ENCODE peak calls at places on chromosomes 3 and 15, in five cellular contexts. R, F, G, V and E are unnamed samples.

GRCh38 chr3:98558100-98558499 is 26.3 kb downstream of the GPR15 start:
- DNase-seq in V (no peak), G (no peak), R (no peak), F (no peak), E (no peak)

GRCh38 chr3:44478606-44479094 is 1.2 kb upstream of the ZNF445 start:
- DNase-seq in V (no peak), G (no peak), R (no peak), F (no peak), E (no peak)

GRCh38 chr3:16357698-16358097 is 92.7 kb downstream of the OXNAD1 start:
- DNase-seq in R (no peak), V (no peak), F (no peak), G (no peak), E (no peak)

GRCh38 chr15:48516125-48516524 is 129.4 kb downstream of the FBN1 start:
- DNase-seq in R (no peak), V (no peak), G (no peak), F (no peak), E (no peak)

GRCh38 chr15:78097667-78098066 is 5.3 kb downstream of the SH2D7 start:
- DNase-seq in F (no peak), V (no peak), G (no peak), R (no peak), E (no peak)

GRCh38 chr15:91061997-91062396 is 38.1 kb upstream of the SV2B start:
- DNase-seq in F (no peak), V (no peak), R (no peak), G (no peak), E (no peak)

GRCh38 chr15:38186505-38186904 is 66.1 kb upstream of the SPRED1 start:
- DNase-seq in V (no peak), G (no peak), F (no peak), R (no peak), E (no peak)

GRCh38 chr15:41603941-41604660 is 45.1 kb downstream of the TYRO3 start:
- DNase-seq in R (peak; percentile 55), G (peak; percentile 89), F (peak; percentile 57), V (no peak), E (peak; percentile 65)

GRCh38 chr15:59434481-59434880 is 3.5 kb upstream of the FAM81A start:
- DNase-seq in F (no peak), R (no peak), V (no peak), G (no peak), E (no peak)

GRCh38 chr3:140736863-140737460 is 59.1 kb downstream of the TRIM42 start:
- DNase-seq in G (peak; percentile 39), F (peak; percentile 33), R (no peak), V (peak; percentile 17), E (no peak)

GRCh38 chr3:54304867-54305266 is 182.5 kb downstream of the CACNA2D3 start:
- DNase-seq in G (no peak), R (no peak), F (no peak), V (no peak), E (no peak)

GRCh38 chr3:1272541-1273265 is 179.9 kb downstream of the CNTN6 start:
- DNase-seq in V (peak; percentile 29), R (no peak), G (no peak), F (no peak), E (no peak)

GRCh38 chr3:75332784-75333183 is 331.3 kb upstream of the FRG2C start:
- DNase-seq in G (peak; percentile 30), R (no peak), F (no peak), V (no peak), E (no peak)

GRCh38 chr15:22895465-22896190 is 57.2 kb downstream of the NIPA2 start:
- DNase-seq in R (no peak), F (peak; percentile 60), G (no peak), V (no peak), E (no peak)

GRCh38 chr15:20340331-20340811 is 201.2 kb downstream of the GOLGA6L6 start:
- DNase-seq in R (no peak), V (no peak), F (peak; percentile 51), G (no peak), E (peak; percentile 64)

GRCh38 chr3:46386206-46386605 is 15.5 kb downstream of the CCR5 start:
- DNase-seq in G (no peak), R (no peak), V (no peak), F (no peak), E (no peak)